ENCODE peak calls at places on chromosome 9, in eight cellular contexts. Y, F, C, O, S, L, E and K are unnamed samples.
A peak's percentile ranks its signal among the peaks of the same experiment; 100 is the strongest.

GRCh38 chr9:18710089-18710488 is 236.1 kb downstream of the ADAMTSL1 start:
- DNase-seq in F (no peak), O (peak; percentile 6), E (no peak), L (no peak), C (no peak), S (peak; percentile 71), Y (no peak), K (no peak)

GRCh38 chr9:85949591-85950335 is 8.8 kb downstream of the NAA35 start:
- DNase-seq in E (no peak), F (no peak), L (no peak), S (no peak), C (no peak), Y (no peak), O (peak; percentile 52), K (no peak)

GRCh38 chr9:116687762-116688160 is 656 bp downstream of the TRIM32 start:
- DNase-seq in O (no peak), L (no peak), S (no peak), F (no peak), Y (no peak), E (no peak), C (no peak), K (peak; percentile 21)

GRCh38 chr9:110048473-110048975 is 159.4 kb downstream of the C9orf152 start:
- DNase-seq in E (peak; percentile 60), F (peak; percentile 82), L (peak; percentile 81), S (peak; percentile 78), O (peak; percentile 79), C (peak; percentile 65), Y (peak; percentile 85), K (peak; percentile 79)

GRCh38 chr9:37035472-37036236 is 1.6 kb upstream of the PAX5 start:
- DNase-seq in Y (no peak), F (no peak), S (no peak), L (peak; percentile 68), O (no peak), E (no peak), C (no peak), K (no peak)

GRCh38 chr9:2298217-2298616 is 283.1 kb downstream of the SMARCA2 start:
- DNase-seq in S (peak; percentile 32), C (no peak), Y (no peak), L (peak; percentile 1), F (no peak), E (no peak), O (no peak), K (no peak)

GRCh38 chr9:125146247-125146646 is 2.9 kb upstream of the SCAI start:
- DNase-seq in L (no peak), C (no peak), E (no peak), F (no peak), S (peak; percentile 47), O (peak; percentile 97), Y (peak; percentile 54), K (no peak)

GRCh38 chr9:123678038-123678877 is 251.7 kb downstream of the DENND1A start:
- DNase-seq in E (no peak), S (no peak), C (peak; percentile 65), L (no peak), F (no peak), Y (no peak), O (peak; percentile 1), K (no peak)

GRCh38 chr9:134301387-134302129 is 24.7 kb upstream of the RXRA start:
- DNase-seq in E (no peak), F (peak; percentile 29), Y (no peak), S (no peak), C (peak; percentile 64), O (no peak), L (no peak), K (peak; percentile 89)

GRCh38 chr9:35829764-35830096 is 702 bp downstream of the TMEM8B start:
- DNase-seq in S (no peak), O (no peak), C (no peak), F (no peak), L (no peak), Y (no peak), E (no peak), K (no peak)

GRCh38 chr9:111429175-111429574 is 55.0 kb downstream of the ECPAS start:
- DNase-seq in E (no peak), F (no peak), O (peak; percentile 43), L (no peak), C (peak; percentile 52), Y (peak; percentile 7), S (no peak), K (no peak)

GRCh38 chr9:111501648-111502047 is 17.5 kb upstream of the ECPAS start:
- DNase-seq in O (no peak), L (no peak), S (no peak), Y (no peak), F (no peak), E (no peak), C (no peak), K (no peak)

GRCh38 chr9:28688172-28688571 is 1114.9 kb upstream of the C9orf72 start:
- DNase-seq in Y (no peak), O (no peak), E (no peak), F (no peak), L (no peak), S (no peak), C (peak; percentile 49), K (no peak)

GRCh38 chr9:86470326-86470725 is 116.1 kb upstream of the TUT7 start:
- DNase-seq in S (peak; percentile 86), C (no peak), E (no peak), F (no peak), Y (no peak), O (peak; percentile 19), L (no peak), K (no peak)

GRCh38 chr9:129497837-129498450 is 123.0 kb downstream of the C9orf50 start:
- DNase-seq in O (no peak), C (no peak), L (no peak), S (no peak), E (no peak), Y (no peak), F (no peak), K (no peak)

GRCh38 chr9:36008774-36009300 is 27.9 kb upstream of the RECK start:
- DNase-seq in Y (no peak), S (peak; percentile 76), L (peak; percentile 77), O (peak; percentile 38), E (peak; percentile 64), C (peak; percentile 74), F (peak; percentile 52), K (peak; percentile 83)

GRCh38 chr9:97934321-97935115 is 3.5 kb downstream of the HEMGN start:
- DNase-seq in C (no peak), O (no peak), F (no peak), S (no peak), Y (no peak), E (no peak), L (no peak), K (no peak)

GRCh38 chr9:37542895-37543294 is 33.3 kb downstream of the FBXO10 start:
- DNase-seq in C (peak; percentile 28), Y (no peak), F (no peak), E (no peak), S (no peak), L (no peak), O (no peak), K (no peak)

GRCh38 chr9:87276327-87276841 is 221.3 kb upstream of the DAPK1 start:
- DNase-seq in Y (peak; percentile 73), E (no peak), F (no peak), S (peak; percentile 94), O (peak; percentile 73), C (no peak), L (no peak), K (no peak)

DNA sequence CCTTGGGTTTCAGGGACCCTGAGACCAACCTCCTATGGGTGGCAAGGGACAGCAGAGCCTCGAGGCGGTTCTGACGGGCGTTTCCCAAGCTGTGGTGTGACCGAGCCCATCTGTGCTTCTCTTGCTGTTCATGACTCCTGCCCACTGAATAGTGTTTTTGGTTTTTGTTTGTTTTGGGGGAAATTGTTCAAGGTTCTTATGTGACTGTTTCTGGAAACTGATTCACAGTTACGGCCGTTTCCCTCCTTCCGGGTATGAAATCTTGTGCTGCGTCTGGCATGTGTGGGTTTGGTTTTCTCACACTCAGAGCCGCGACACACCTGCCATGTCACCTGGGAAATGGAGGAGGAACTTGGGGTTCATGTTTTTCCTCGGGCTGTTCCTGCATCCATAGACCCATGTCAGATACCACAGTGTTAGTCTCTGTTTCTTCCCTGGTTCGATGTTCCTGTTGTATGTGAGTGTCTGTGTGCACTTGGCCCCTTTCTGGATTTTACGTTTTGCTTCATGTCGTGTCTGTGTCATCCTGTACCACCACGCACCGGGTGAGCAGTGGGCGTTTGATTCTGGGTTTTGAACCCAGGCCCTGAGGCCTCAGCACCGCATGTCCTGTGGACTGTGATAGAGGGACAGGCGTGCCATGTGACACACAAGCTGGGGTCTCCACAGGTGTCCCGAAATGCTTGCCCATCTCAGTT is 28.8 kb downstream of the FBXW5 start:
- DNase-seq in Y (no peak), L (no peak), S (no peak), O (no peak), E (no peak), C (no peak), F (no peak), K (no peak)
- TF ChIP-seq CTCF in Y (no peak), L (no peak), S (no peak), O (no peak), E (no peak), C (no peak), F (no peak), K (no peak)

GRCh38 chr9:32398207-32398606 is 13.8 kb downstream of the ACO1 start:
- DNase-seq in O (peak; percentile 81), F (no peak), S (no peak), Y (no peak), L (no peak), E (no peak), C (no peak), K (no peak)

GRCh38 chr9:32401471-32401870 is 17.0 kb downstream of the ACO1 start:
- DNase-seq in S (no peak), L (no peak), E (no peak), F (no peak), Y (no peak), O (no peak), C (no peak), K (no peak)

GRCh38 chr9:32394381-32395049 is 10.1 kb downstream of the ACO1 start:
- DNase-seq in E (no peak), O (peak; percentile 23), L (no peak), S (no peak), Y (no peak), F (no peak), C (peak; percentile 74), K (no peak)

GRCh38 chr9:32399110-32399815 is 14.8 kb downstream of the ACO1 start:
- DNase-seq in Y (peak; percentile 19), S (no peak), O (no peak), F (no peak), E (no peak), C (no peak), L (no peak), K (no peak)

GRCh38 chr9:32395483-32396216 is 11.2 kb downstream of the ACO1 start:
- DNase-seq in Y (peak; percentile 94), E (peak; percentile 70), F (no peak), C (peak; percentile 56), L (no peak), O (peak; percentile 98), S (peak; percentile 95), K (no peak)
- TF ChIP-seq CTCF in Y (peak; percentile 38), E (no peak), F (no peak), C (peak; percentile 21), L (peak; percentile 46), O (peak; percentile 47), S (peak; percentile 58), K (no peak)

GRCh38 chr9:105637787-105638395 is 24.4 kb upstream of the TAL2 start:
- DNase-seq in S (peak; percentile 4), C (no peak), F (no peak), O (peak; percentile 3), Y (peak; percentile 6), L (no peak), E (no peak), K (no peak)
- TF ChIP-seq CTCF in S (peak; percentile 55), C (peak; percentile 65), F (peak; percentile 21), O (peak; percentile 34), Y (peak; percentile 52), L (peak; percentile 66), E (no peak), K (peak; percentile 50)

GRCh38 chr9:101458955-101459631 is 23.5 kb upstream of the ALDOB start:
- DNase-seq in Y (peak; percentile 56), C (peak; percentile 71), F (no peak), S (peak; percentile 78), E (peak; percentile 24), O (peak; percentile 83), L (no peak), K (peak; percentile 20)
- TF ChIP-seq CTCF in Y (peak; percentile 87), C (peak; percentile 72), F (peak; percentile 74), S (peak; percentile 97), E (peak; percentile 41), O (peak; percentile 93), L (peak; percentile 86), K (peak; percentile 62)